ENCODE peak calls at places on chromosomes 1 and 21, in five cellular contexts. A is CD8-positive, alpha-beta T cell; M is astrocyte of the spinal cord; C is AG09309; D is IMR-90. R is an unnamed sample.
A peak's percentile ranks its signal among the peaks of the same experiment; 100 is the strongest.

GRCh38 chr1:15433471-15433870 is 4.8 kb upstream of the CTRC start:
- DNase-seq in C (no peak), D (no peak), M (no peak), A (no peak), R (no peak)

GRCh38 chr21:33644383-33645074 is 2.2 kb downstream of the ITSN1 start:
- DNase-seq in C (peak; percentile 81), A (no peak), D (peak; percentile 66), M (peak; percentile 63), R (no peak)

GRCh38 chr21:42350271-42350885 is 416 bp downstream of the TFF2 start:
- DNase-seq in D (no peak), M (no peak), A (no peak), C (no peak), R (no peak)

GRCh38 chr1:78519446-78519845 is 28.7 kb downstream of the PTGFR start:
- DNase-seq in A (no peak), C (peak; percentile 21), M (peak; percentile 10), D (peak; percentile 59), R (no peak)

GRCh38 chr1:204571631-204572030 is 55.4 kb downstream of the MDM4 start:
- DNase-seq in D (no peak), C (no peak), A (no peak), M (no peak), R (no peak)

GRCh38 chr1:147849097-147849873 is 53.3 kb upstream of the GJA8 start:
- DNase-seq in A (no peak), D (peak; percentile 30), M (no peak), C (no peak), R (no peak)

GRCh38 chr1:117696567-117696966 is 90.7 kb downstream of the TENT5C start:
- DNase-seq in M (no peak), C (peak; percentile 23), A (no peak), D (peak; percentile 82), R (no peak)

GRCh38 chr1:19169642-19170041 is 40.4 kb downstream of the UBR4 start:
- DNase-seq in M (peak; percentile 43), D (peak; percentile 80), A (no peak), C (peak; percentile 8), R (no peak)

GRCh38 chr1:178501705-178502329 is 5.1 kb upstream of the CLEC20A start:
- DNase-seq in A (peak; percentile 17), D (peak; percentile 64), C (no peak), M (peak; percentile 62), R (no peak)

GRCh38 chr1:173601588-173601987 is 1.3 kb downstream of the SLC9C2 start:
- DNase-seq in C (no peak), A (no peak), M (no peak), D (no peak), R (no peak)

GRCh38 chr1:146036990-146037646 is 15.6 kb upstream of the HJV start:
- DNase-seq in A (peak; percentile 60), D (peak; percentile 87), M (peak; percentile 91), C (peak; percentile 64), R (no peak)

GRCh38 chr1:3656450-3657095 is 4.3 kb downstream of the TP73 start:
- DNase-seq in D (no peak), A (no peak), M (no peak), C (no peak), R (no peak)

GRCh38 chr1:245648749-245649517 is 494.1 kb downstream of the KIF26B start:
- DNase-seq in A (no peak), M (no peak), C (no peak), D (no peak), R (no peak)

GRCh38 chr21:42370894-42371654 is 4.7 kb upstream of the TFF1 start:
- DNase-seq in D (no peak), C (no peak), A (no peak), M (no peak), R (no peak)

GRCh38 chr1:167563579-167564246 is 10.2 kb upstream of the CREG1 start:
- DNase-seq in A (no peak), M (no peak), C (no peak), D (no peak), R (no peak)

GRCh38 chr1:149885364-149886111 is 13.8 kb upstream of the BOLA1 start:
- DNase-seq in C (no peak), A (peak; percentile 37), D (peak; percentile 84), M (peak; percentile 90), R (no peak)

GRCh38 chr1:223244366-223245103 is 101.5 kb upstream of the TLR5 start:
- DNase-seq in D (peak; percentile 46), M (peak; percentile 26), C (no peak), A (no peak), R (no peak)

GRCh38 chr21:34989337-34990151 is 59.6 kb downstream of the RUNX1 start:
- DNase-seq in M (peak; percentile 81), D (no peak), C (peak; percentile 41), A (no peak), R (no peak)

GRCh38 chr1:179881642-179882252 is 338 bp upstream of the TOR1AIP1 start:
- DNase-seq in C (peak; percentile 91), D (peak; percentile 92), A (no peak), M (peak; percentile 96), R (peak; percentile 82)

GRCh38 chr1:114715952-114716303 is 643 bp downstream of the NRAS start:
- DNase-seq in M (no peak), C (no peak), A (no peak), D (no peak), R (no peak)

GRCh38 chr1:209554761-209555611 is 28.5 kb upstream of the CAMK1G start:
- DNase-seq in D (no peak), M (no peak), C (no peak), A (no peak), R (no peak)

GRCh38 chr21:46142581-46143473 is 12.6 kb downstream of the FTCD start:
- DNase-seq in C (no peak), D (no peak), A (no peak), M (no peak), R (no peak)

GRCh38 chr1:235073968-235074334 is 54.7 kb downstream of the TOMM20 start:
- DNase-seq in A (no peak), M (no peak), C (no peak), D (no peak), R (no peak)

GRCh38 chr1:160022330-160023310 is 9.2 kb downstream of the PIGM start:
- DNase-seq in D (no peak), C (no peak), M (no peak), A (no peak), R (no peak)

GRCh38 chr1:208202333-208202987 is 41.7 kb downstream of the PLXNA2 start:
- DNase-seq in M (no peak), D (no peak), C (no peak), A (no peak), R (no peak)

GRCh38 chr21:41932576-41933258 is 21.1 kb downstream of the C2CD2 start:
- DNase-seq in M (no peak), D (peak; percentile 56), A (no peak), C (no peak), R (no peak)

GRCh38 chr1:55309786-55310516 is 94.8 kb upstream of the USP24 start:
- DNase-seq in A (no peak), M (no peak), C (no peak), D (no peak), R (no peak)

GRCh38 chr1:94325379-94326302 is 88.3 kb upstream of the ARHGAP29 start:
- DNase-seq in D (peak; percentile 99), M (peak; percentile 99), C (peak; percentile 99), A (no peak), R (peak; percentile 97)

GRCh38 chr21:45502006-45502345 is 40.3 kb downstream of the SLC19A1 start:
- DNase-seq in M (no peak), C (no peak), D (no peak), A (no peak), R (no peak)

GRCh38 chr1:211991695-211992094 is 43.7 kb downstream of the INTS7 start:
- DNase-seq in M (no peak), C (no peak), A (no peak), D (no peak), R (no peak)

GRCh38 chr1:208223136-208223535 is 21.0 kb downstream of the PLXNA2 start:
- DNase-seq in C (no peak), D (peak; percentile 51), M (no peak), A (no peak), R (no peak)

GRCh38 chr1:95384570-95384969 is 150.6 kb downstream of the RWDD3 start:
- DNase-seq in M (peak; percentile 1), D (peak; percentile 1), A (peak; percentile 1), C (no peak), R (no peak)

GRCh38 chr1:225760531-225760930 is 17.1 kb upstream of the SRP9 start:
- DNase-seq in D (no peak), C (no peak), M (no peak), A (no peak), R (no peak)

GRCh38 chr1:200275415-200275814 is 134.4 kb downstream of the ZNF281 start:
- DNase-seq in C (no peak), D (no peak), A (no peak), M (no peak), R (no peak)

GRCh38 chr1:8720347-8720746 is 97.1 kb downstream of the RERE start:
- DNase-seq in A (no peak), M (no peak), D (no peak), C (no peak), R (no peak)

GRCh38 chr1:224529844-224530243 is 86.3 kb upstream of the CNIH3 start:
- DNase-seq in M (no peak), A (no peak), C (no peak), D (no peak), R (no peak)

GRCh38 chr1:203084588-203085527 is 954 bp downstream of the MYOG start:
- DNase-seq in C (no peak), A (no peak), D (no peak), M (no peak), R (no peak)
- TF ChIP-seq CTCF in C (peak; percentile 48), A (no peak), D (peak; percentile 41), M (peak; percentile 42), R (peak; percentile 47)

DNA sequence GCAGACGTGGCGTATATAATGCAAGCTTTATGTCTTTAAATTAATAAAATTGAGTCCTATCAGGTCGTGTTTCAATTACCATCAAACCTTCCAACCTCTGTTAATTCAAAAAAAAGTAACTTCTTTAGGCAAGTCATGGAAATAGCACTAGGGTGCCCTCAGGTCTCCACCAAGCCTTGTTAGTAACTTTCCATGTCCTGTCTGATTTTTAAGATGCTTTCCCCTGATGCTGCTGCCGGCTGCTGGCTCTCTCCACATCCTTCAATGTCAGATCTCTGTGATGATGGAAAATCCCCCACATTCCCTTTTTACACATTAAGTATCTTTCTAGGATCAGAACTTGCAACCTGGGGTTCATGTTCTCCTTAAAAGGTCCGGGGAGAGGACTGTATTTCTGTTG is 3.0 kb downstream of the ERG start:
- DNase-seq in A (no peak), M (no peak), D (no peak), C (no peak), R (no peak)
- H3K4me3 ChIP-seq in A (no peak overlapping the region), M (no peak overlapping the region), D (no peak overlapping the region), C (no peak overlapping the region), R (no peak overlapping the region)

GRCh38 chr1:97071163-97071562 is 349.6 kb downstream of the PTBP2 start:
- DNase-seq in C (no peak), D (peak; percentile 47), A (no peak), M (no peak), R (no peak)
- TF ChIP-seq CTCF in C (no peak), D (no peak), A (no peak), M (no peak), R (no peak)

GRCh38 chr1:84247425-84248220 is 53.9 kb upstream of the SAMD13 start:
- DNase-seq in D (peak; percentile 96), M (no peak), A (no peak), C (no peak), R (no peak)
- H3K4me3 ChIP-seq in D (no peak overlapping the region), M (no peak overlapping the region), A (no peak overlapping the region), C (no peak overlapping the region), R (no peak overlapping the region)

R was measured in retinal pigment epithelial cell.